ENCODE peak calls at places on chromosomes 6 and 20, in nine cellular contexts. Q is cardiac muscle cell, T is neural crest cell, G is AG04450, F is PC-3, X is HCT116, I is GM23338, D is nephron progenitor cell, V is HFF-Myc. K is an unnamed sample.

GRCh38 chr20:35699914-35700624 is 864 bp downstream of the ROMO1 start:
- DNase-seq in Q (no peak), T (no peak), G (no peak), F (no peak), X (no peak), I (no peak), D (no peak), V (no peak), K (no peak)

GRCh38 chr6:152356659-152357058 is 280.5 kb downstream of the SYNE1 start:
- DNase-seq in Q (no peak), T (no peak), G (no peak), F (peak; percentile 62), X (peak; percentile 27), I (peak; percentile 64), D (no peak), V (no peak), K (no peak)

GRCh38 chr6:62324817-62325216 is 38.8 kb upstream of the KHDRBS2 start:
- DNase-seq in Q (no peak), T (no peak), G (no peak), F (no peak), X (no peak), I (no peak), D (no peak), V (no peak), K (no peak)

GRCh38 chr6:45661667-45662066 is 283.9 kb upstream of the SUPT3H start:
- DNase-seq in Q (no peak), T (no peak), G (no peak), F (peak; percentile 64), X (no peak), I (no peak), D (no peak), V (peak; percentile 69), K (no peak)

GRCh38 chr6:8492536-8493125 is 57.3 kb upstream of the SLC35B3 start:
- DNase-seq in Q (no peak), T (no peak), G (no peak), F (no peak), X (no peak), I (no peak), D (no peak), V (no peak), K (no peak)

GRCh38 chr20:4951299-4951698 is 50.0 kb downstream of the SLC23A2 start:
- DNase-seq in Q (no peak), T (no peak), G (no peak), F (peak; percentile 78), X (peak; percentile 3), I (no peak), D (no peak), V (peak; percentile 48), K (no peak)

GRCh38 chr20:61588356-61589054 is 336.4 kb downstream of the CDH4 start:
- DNase-seq in Q (no peak), T (no peak), G (peak; percentile 10), F (no peak), X (no peak), I (no peak), D (peak; percentile 20), V (peak; percentile 20), K (no peak)

GRCh38 chr6:44622555-44622954 is 235.0 kb downstream of the CDC5L start:
- DNase-seq in Q (no peak), T (no peak), G (no peak), F (no peak), X (no peak), I (no peak), D (no peak), V (no peak), K (no peak)

GRCh38 chr20:62522748-62523396 is 47.1 kb upstream of the GATA5 start:
- DNase-seq in Q (peak; percentile 78), T (no peak), G (no peak), F (no peak), X (no peak), I (no peak), D (no peak), V (no peak), K (no peak)

GRCh38 chr6:168741305-168741704 is 300.3 kb downstream of the SMOC2 start:
- DNase-seq in Q (no peak), T (no peak), G (no peak), F (no peak), X (no peak), I (no peak), D (no peak), V (no peak), K (no peak)

GRCh38 chr6:2111162-2111677 is 134.2 kb downstream of the GMDS start:
- DNase-seq in Q (no peak), T (no peak), G (no peak), F (peak; percentile 80), X (peak; percentile 21), I (no peak), D (no peak), V (no peak), K (no peak)

GRCh38 chr6:43299338-43300293 is 1.6 kb downstream of the SLC22A7 start:
- DNase-seq in Q (no peak), T (no peak), G (no peak), F (no peak), X (no peak), I (no peak), D (no peak), V (no peak), K (no peak)

GRCh38 chr6:24205020-24205492 is 79.0 kb downstream of the NRSN1 start:
- DNase-seq in Q (peak; percentile 62), T (peak; percentile 40), G (peak; percentile 0), F (peak; percentile 78), X (peak; percentile 28), I (peak; percentile 68), D (peak; percentile 23), V (peak; percentile 14), K (peak; percentile 10)

GRCh38 chr6:129314575-129314974 is 395.4 kb downstream of the ARHGAP18 start:
- DNase-seq in Q (no peak), T (no peak), G (no peak), F (no peak), X (no peak), I (no peak), D (no peak), V (no peak), K (no peak)

GRCh38 chr20:32685541-32686529 is 12.1 kb upstream of the C20orf203 start:
- DNase-seq in Q (no peak), T (no peak), G (peak; percentile 81), F (no peak), X (no peak), I (no peak), D (no peak), V (peak; percentile 82), K (peak; percentile 56)

GRCh38 chr6:165515963-165516624 is 146.9 kb downstream of the PDE10A start:
- DNase-seq in Q (no peak), T (no peak), G (no peak), F (peak; percentile 65), X (peak; percentile 35), I (no peak), D (no peak), V (no peak), K (no peak)

GRCh38 chr20:16804793-16805187 is 56.6 kb downstream of the OTOR start:
- DNase-seq in Q (peak; percentile 5), T (no peak), G (no peak), F (no peak), X (no peak), I (no peak), D (no peak), V (no peak), K (no peak)

GRCh38 chr6:75762063-75762462 is 13.0 kb downstream of the MYO6 start:
- DNase-seq in Q (no peak), T (no peak), G (no peak), F (no peak), X (no peak), I (no peak), D (no peak), V (no peak), K (no peak)

GRCh38 chr6:10413850-10414765 is 766 bp downstream of the TFAP2A start:
- DNase-seq in Q (no peak), T (no peak), G (no peak), F (peak; percentile 69), X (no peak), I (peak; percentile 66), D (peak; percentile 46), V (no peak), K (no peak)

DNA sequence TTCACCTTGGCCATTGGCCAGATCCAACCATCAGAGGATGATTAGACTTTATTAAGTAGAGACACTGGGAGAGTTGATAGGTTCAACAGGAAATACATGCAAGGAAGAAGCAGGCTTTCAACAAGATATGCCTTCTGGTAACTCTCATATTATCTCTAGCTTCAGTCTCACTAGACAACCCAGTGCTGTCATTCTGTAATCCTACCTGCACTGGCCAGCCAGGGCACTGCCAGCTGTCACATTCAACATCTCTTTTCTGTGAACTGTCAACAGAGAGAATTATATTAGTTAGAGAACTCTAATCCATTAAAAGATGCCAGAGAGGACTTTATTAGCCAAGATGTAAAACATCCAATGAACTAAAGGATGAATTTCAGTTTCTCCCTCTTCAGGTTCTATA is 337.9 kb upstream of the JAG1 start:
- DNase-seq in Q (no peak), T (no peak), G (no peak), F (no peak), X (no peak), I (no peak), D (no peak), V (no peak), K (no peak)
- TF ChIP-seq CTCF in Q (no peak), T (no peak), G (no peak), F (no peak), X (no peak), I (no peak), D (no peak), V (no peak), K (no peak)

GRCh38 chr6:132961610-132962009 is 147.2 kb downstream of the RPS12 start:
- DNase-seq in Q (peak; percentile 18), T (no peak), G (no peak), F (peak; percentile 18), X (no peak), I (peak; percentile 52), D (no peak), V (no peak), K (no peak)
- TF ChIP-seq CTCF in Q (peak; percentile 12), T (peak; percentile 33), G (peak; percentile 13), F (peak; percentile 54), X (peak; percentile 29), I (peak; percentile 66), D (no peak), V (no peak), K (peak; percentile 14)

GRCh38 chr6:69622924-69623323 is 173.9 kb downstream of the LMBRD1 start:
- DNase-seq in Q (no peak), T (no peak), G (no peak), F (no peak), X (no peak), I (peak; percentile 53), D (peak; percentile 4), V (no peak), K (no peak)
- TF ChIP-seq CTCF in Q (no peak), T (peak; percentile 29), G (no peak), F (no peak), X (no peak), I (peak; percentile 61), D (no peak), V (no peak), K (no peak)

DNA sequence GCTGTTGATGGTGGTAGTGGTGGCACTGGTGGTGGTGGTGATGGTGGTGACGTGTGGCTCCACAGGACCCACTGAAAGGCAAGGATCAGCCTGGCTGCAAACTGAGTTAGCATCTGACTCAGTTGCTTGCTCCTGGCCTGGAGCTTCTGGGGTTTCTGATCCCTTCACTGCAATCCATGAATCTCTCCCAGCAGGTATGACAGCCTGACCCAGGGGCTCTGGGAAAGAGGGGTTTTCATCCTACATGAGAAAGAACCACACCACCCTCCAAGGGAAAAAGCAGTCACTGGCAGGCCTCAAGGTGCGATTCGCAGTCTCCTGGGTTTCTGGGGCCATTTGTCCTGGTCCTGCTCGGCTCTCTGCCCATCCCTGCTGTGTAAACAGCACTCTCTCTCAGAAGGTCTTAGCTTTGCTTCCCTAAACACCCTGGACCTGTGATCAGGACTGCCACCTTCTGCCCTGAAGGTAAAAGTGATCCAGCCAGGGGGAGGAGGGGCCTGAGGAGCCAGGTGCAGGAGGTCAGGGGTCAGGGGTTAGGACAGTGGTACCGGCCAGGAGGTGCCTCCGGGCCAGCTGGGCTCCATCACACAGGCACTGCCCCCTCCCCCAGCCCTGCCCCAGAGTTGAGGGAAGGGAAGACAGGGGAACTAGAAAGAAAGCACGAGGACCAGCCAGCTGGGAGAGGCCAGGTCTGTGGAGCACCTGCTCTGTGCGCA is 152.0 kb downstream of the BMP7 start:
- DNase-seq in Q (no peak), T (no peak), G (no peak), F (no peak), X (no peak), I (no peak), D (no peak), V (no peak), K (no peak)
- TF ChIP-seq CTCF in Q (no peak), T (no peak), G (no peak), F (no peak), X (no peak), I (no peak), D (no peak), V (no peak), K (no peak)

K was measured in D721Med.